ENCODE peak calls at places on chromosomes 1 and 21, in four cellular contexts. N, V, H and Z are unnamed samples. For H3K4me1, the result is how much of the 10 kb centered on the place peaks cover.

GRCh38 chr1:157988002-157988401 is 5.4 kb upstream of the KIRREL1 start:
- DNase-seq in N (no peak), V (no peak), H (no peak), Z (no peak)

GRCh38 chr1:247156787-247157232 is 15.0 kb downstream of the ZNF124 start:
- DNase-seq in N (no peak), V (no peak), H (no peak), Z (no peak)

GRCh38 chr1:208980590-208980989 is 602.9 kb upstream of the CAMK1G start:
- DNase-seq in N (no peak), V (no peak), H (no peak), Z (no peak)

GRCh38 chr1:226128487-226129075 is 58.0 kb downstream of the ACBD3 start:
- DNase-seq in N (peak), V (peak), H (no peak), Z (peak)

GRCh38 chr1:71621785-71622184 is 541.0 kb upstream of the ZRANB2 start:
- DNase-seq in N (peak), V (no peak), H (no peak), Z (no peak)

GRCh38 chr1:234866007-234866866 is 256.3 kb upstream of the IRF2BP2 start:
- DNase-seq in N (peak), V (peak), H (peak), Z (peak)

GRCh38 chr1:209849388-209849787 is 21.6 kb downstream of the UTP25 start:
- DNase-seq in N (no peak), V (no peak), H (no peak), Z (no peak)

GRCh38 chr1:161131721-161132409 is 602 bp downstream of the DEDD start:
- DNase-seq in N (peak), V (no peak), H (no peak), Z (peak)

GRCh38 chr1:116415699-116416533 is 42.9 kb downstream of the ATP1A1 start:
- DNase-seq in N (peak), V (no peak), H (no peak), Z (no peak)

GRCh38 chr1:33176362-33176850 is 5.4 kb downstream of the TRIM62 start:
- DNase-seq in N (peak), V (no peak), H (no peak), Z (no peak)

GRCh38 chr21:28769683-28770082 is 223.0 kb downstream of the LTN1 start:
- DNase-seq in N (no peak), V (no peak), H (no peak), Z (no peak)

GRCh38 chr1:181133441-181133951 is 45.0 kb downstream of the IER5 start:
- DNase-seq in N (no peak), V (no peak), H (no peak), Z (no peak)

GRCh38 chr1:88327391-88328267 is 356.4 kb upstream of the PKN2 start:
- DNase-seq in N (peak), V (no peak), H (no peak), Z (no peak)

GRCh38 chr1:30845891-30846290 is 62.7 kb downstream of the SDC3 start:
- DNase-seq in N (no peak), V (no peak), H (no peak), Z (no peak)

GRCh38 chr1:113931456-113931855 is 2.3 kb downstream of the HIPK1 start:
- DNase-seq in N (peak), V (no peak), H (no peak), Z (no peak)

GRCh38 chr1:230868736-230869385 is 540 bp upstream of the C1orf198 start:
- DNase-seq in N (no peak), V (peak), H (no peak), Z (peak)

GRCh38 chr1:57729181-57729580 is 305.3 kb upstream of the DAB1 start:
- DNase-seq in N (no peak), V (no peak), H (no peak), Z (no peak)

GRCh38 chr1:85957760-85958159 is 198.8 kb downstream of the COL24A1 start:
- DNase-seq in N (no peak), V (no peak), H (no peak), Z (no peak)

GRCh38 chr1:87684194-87684593 is 355.5 kb downstream of the LMO4 start:
- DNase-seq in N (peak), V (no peak), H (no peak), Z (no peak)

GRCh38 chr21:15367061-15367626 is 302.3 kb upstream of the NRIP1 start:
- DNase-seq in N (no peak), V (no peak), H (no peak), Z (no peak)

GRCh38 chr1:247376659-247377058 is 39.3 kb upstream of the NLRP3 start:
- DNase-seq in N (no peak), V (no peak), H (no peak), Z (no peak)

GRCh38 chr21:37521658-37522057 is 155.1 kb downstream of the DYRK1A start:
- DNase-seq in N (no peak), V (no peak), H (no peak), Z (no peak)

GRCh38 chr1:32101233-32101681 is 6.6 kb upstream of the KPNA6 start:
- DNase-seq in N (peak), V (no peak), H (no peak), Z (peak)

GRCh38 chr1:16398371-16398953 is 31.4 kb downstream of the SZRD1 start:
- DNase-seq in N (no peak), V (no peak), H (no peak), Z (no peak)

GRCh38 chr1:7643445-7643844 is 127.7 kb upstream of the VAMP3 start:
- DNase-seq in N (peak), V (no peak), H (no peak), Z (no peak)

GRCh38 chr1:240190881-240191385 is 99.2 kb downstream of the FMN2 start:
- DNase-seq in N (peak), V (no peak), H (no peak), Z (no peak)

GRCh38 chr1:32761253-32761877 is 55.8 kb downstream of the YARS1 start:
- DNase-seq in N (peak), V (peak), H (no peak), Z (no peak)

GRCh38 chr1:229087339-229087738 is 183.6 kb upstream of the RAB4A start:
- DNase-seq in N (no peak), V (no peak), H (no peak), Z (no peak)

GRCh38 chr21:45421071-45421845 is 16.3 kb downstream of the COL18A1 start:
- DNase-seq in N (no peak), V (no peak), H (no peak), Z (peak)
- H3K4me1 ChIP-seq in N (under half), V (under half), H (under half), Z (under half)

GRCh38 chr1:192140382-192140781 is 17.9 kb upstream of the RGS18 start:
- DNase-seq in N (peak), V (no peak), H (no peak), Z (no peak)
- H3K4me3 ChIP-seq in N (no peak), V (no peak), H (no peak), Z (no peak)

GRCh38 chr1:6497867-6498575 is 6.6 kb upstream of the PLEKHG5 start:
- DNase-seq in N (no peak), V (no peak), H (no peak), Z (peak)
- H3K4me1 ChIP-seq in N (under half), V (under half), H (under half), Z (under half)

DNA sequence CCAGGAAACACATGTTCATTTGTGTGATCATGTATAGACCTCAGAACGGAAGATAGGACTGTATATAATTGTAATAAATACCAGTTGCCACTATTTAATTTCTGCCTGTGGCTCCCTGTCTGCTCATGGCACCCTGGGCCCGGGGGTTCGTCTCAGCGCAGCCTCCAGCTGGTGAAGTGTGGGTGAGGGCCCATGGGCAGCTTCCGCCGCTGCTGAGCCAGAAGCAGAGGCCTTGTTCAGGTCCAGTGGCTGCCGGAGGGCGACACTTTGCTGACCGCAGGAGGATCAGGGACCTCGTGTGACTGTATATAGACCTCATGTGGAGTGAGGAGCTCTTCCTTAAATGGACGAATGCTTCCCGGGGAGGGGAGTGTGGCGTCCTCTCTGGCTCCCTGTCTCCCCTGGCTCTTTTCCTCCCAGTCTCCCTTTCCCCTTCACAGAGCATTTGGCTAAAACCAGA is 155.9 kb downstream of the PEX14 start:
- DNase-seq in N (no peak), V (no peak), H (no peak), Z (peak)
- H3K4me3 ChIP-seq in N (no peak), V (no peak), H (no peak), Z (no peak)

GRCh38 chr1:19072285-19072981 is 116.0 kb upstream of the IFFO2 start:
- DNase-seq in N (no peak), V (no peak), H (no peak), Z (peak)
- H3K4me1 ChIP-seq in N (under half), V (under half), H (under half), Z (under half)

GRCh38 chr1:53938136-53938830 is 7.2 kb downstream of the IFT25 start:
- DNase-seq in N (peak), V (no peak), H (no peak), Z (no peak)
- H3K4me3 ChIP-seq in N (no peak), V (no peak), H (no peak), Z (no peak)